ENCODE peak calls at places on chromosomes 2 and 18, in seven cellular contexts. U is K562, V is HepG2, C is GM12892, P is H1, R is GM12891, N is GM12878. Q is an unnamed sample.

GRCh38 chr2:198639580-198639979 is 818.2 kb downstream of the SATB2 start:
- DNase-seq in U (no peak), V (no peak), N (no peak), C (no peak), R (no peak), P (no peak), Q (no peak)

GRCh38 chr18:27860701-27861107 is 316.2 kb downstream of the CDH2 start:
- DNase-seq in C (no peak), R (no peak), U (no peak), P (no peak), V (peak), N (peak), Q (no peak)

GRCh38 chr2:34368304-34368703 is 769.2 kb upstream of the FAM98A start:
- DNase-seq in C (no peak), P (no peak), V (no peak), R (no peak), U (no peak), N (no peak), Q (no peak)

GRCh38 chr2:240465268-240465764 is 29.9 kb downstream of the GPC1 start:
- DNase-seq in V (no peak), P (no peak), U (no peak), C (no peak), N (no peak), R (no peak), Q (no peak)

GRCh38 chr2:10274376-10274775 is 28.3 kb upstream of the HPCAL1 start:
- DNase-seq in U (no peak), V (no peak), C (no peak), R (no peak), P (no peak), N (no peak), Q (no peak)

GRCh38 chr2:100545197-100545596 is 17.6 kb upstream of the PDCL3 start:
- DNase-seq in C (no peak), U (no peak), V (no peak), R (no peak), N (no peak), P (no peak), Q (no peak)

GRCh38 chr18:39455300-39455699 is 1889.7 kb upstream of the CELF4 start:
- DNase-seq in U (no peak), V (peak), R (no peak), N (no peak), P (no peak), C (no peak), Q (no peak)

GRCh38 chr18:62663731-62664336 is 51.5 kb upstream of the PHLPP1 start:
- DNase-seq in V (no peak), P (no peak), R (peak), C (peak), U (peak), N (peak), Q (no peak)

GRCh38 chr2:197215988-197216979 is 94.3 kb downstream of the ANKRD44 start:
- DNase-seq in R (no peak), V (no peak), N (peak), P (no peak), U (no peak), C (no peak), Q (no peak)

GRCh38 chr2:3805120-3805519 is 101.7 kb downstream of the DCDC2C start:
- DNase-seq in U (peak), N (no peak), P (no peak), V (peak), C (no peak), R (no peak), Q (peak)

GRCh38 chr2:134360750-134361487 is 107.0 kb downstream of the MGAT5 start:
- DNase-seq in P (no peak), C (no peak), R (no peak), N (no peak), U (no peak), V (no peak), Q (peak)

GRCh38 chr2:211744379-211744778 is 794.2 kb downstream of the ERBB4 start:
- DNase-seq in P (no peak), V (no peak), R (no peak), C (no peak), N (no peak), U (no peak), Q (no peak)

GRCh38 chr2:238376884-238377391 is 49.8 kb upstream of the ASB1 start:
- DNase-seq in R (no peak), N (no peak), V (no peak), P (no peak), C (no peak), U (no peak), Q (no peak)

GRCh38 chr2:28621172-28622100 is 125.6 kb downstream of the PLB1 start:
- DNase-seq in C (no peak), V (peak), P (no peak), R (no peak), N (no peak), U (peak), Q (peak)

GRCh38 chr2:74092236-74092635 is 55.5 kb downstream of the BOLA3 start:
- DNase-seq in P (no peak), C (no peak), V (no peak), N (no peak), U (no peak), R (no peak), Q (no peak)

GRCh38 chr2:176769021-176769420 is 443.6 kb upstream of the HNRNPA3 start:
- DNase-seq in R (no peak), U (no peak), V (no peak), N (no peak), C (no peak), P (no peak), Q (no peak)

GRCh38 chr2:206023183-206023582 is 62.8 kb downstream of the INO80D start:
- DNase-seq in U (no peak), R (no peak), C (no peak), N (no peak), V (no peak), P (no peak), Q (no peak)

GRCh38 chr2:236184701-236185100 is 16.5 kb upstream of the GBX2 start:
- DNase-seq in P (no peak), U (no peak), C (no peak), N (no peak), R (no peak), V (no peak), Q (no peak)

GRCh38 chr2:104888489-104889245 is 34.8 kb downstream of the POU3F3 start:
- DNase-seq in C (no peak), P (no peak), N (no peak), V (no peak), R (no peak), U (no peak), Q (no peak)

GRCh38 chr2:160719116-160719515 is 225.5 kb upstream of the RBMS1 start:
- DNase-seq in R (no peak), U (no peak), N (no peak), V (no peak), C (no peak), P (no peak), Q (no peak)

GRCh38 chr2:45134726-45135125 is 125.5 kb upstream of the SIX2 start:
- DNase-seq in U (no peak), V (no peak), N (no peak), P (no peak), C (no peak), R (no peak), Q (no peak)

GRCh38 chr2:8475349-8476045 is 206.4 kb upstream of the ID2 start:
- DNase-seq in R (no peak), P (no peak), N (peak), C (no peak), V (no peak), U (no peak), Q (no peak)

GRCh38 chr18:55487997-55488396 is 100.0 kb downstream of the TCF4 start:
- DNase-seq in C (no peak), U (no peak), V (no peak), R (no peak), N (no peak), P (no peak), Q (no peak)

GRCh38 chr2:153059338-153060052 is 341.1 kb downstream of the ARL6IP6 start:
- DNase-seq in R (no peak), U (no peak), P (no peak), C (no peak), N (no peak), V (peak), Q (no peak)
- TF ChIP-seq TAF1 in R (no peak), U (no peak), P (no peak), C (no peak), N (no peak), V (no peak), Q (no peak)

GRCh38 chr2:221500501-221501209 is 71.4 kb downstream of the EPHA4 start:
- DNase-seq in U (no peak), C (no peak), P (no peak), V (no peak), R (no peak), N (no peak), Q (no peak)

GRCh38 chr2:221502270-221502973 is 69.7 kb downstream of the EPHA4 start:
- DNase-seq in N (no peak), U (no peak), R (no peak), P (no peak), V (no peak), C (no peak), Q (no peak)

GRCh38 chr2:221501883-221502269 is 70.2 kb downstream of the EPHA4 start:
- DNase-seq in C (no peak), P (no peak), V (no peak), N (no peak), R (no peak), U (no peak), Q (no peak)

GRCh38 chr2:221503965-221504364 is 68.1 kb downstream of the EPHA4 start:
- DNase-seq in U (no peak), V (no peak), R (no peak), C (no peak), P (no peak), N (no peak), Q (no peak)

DNA sequence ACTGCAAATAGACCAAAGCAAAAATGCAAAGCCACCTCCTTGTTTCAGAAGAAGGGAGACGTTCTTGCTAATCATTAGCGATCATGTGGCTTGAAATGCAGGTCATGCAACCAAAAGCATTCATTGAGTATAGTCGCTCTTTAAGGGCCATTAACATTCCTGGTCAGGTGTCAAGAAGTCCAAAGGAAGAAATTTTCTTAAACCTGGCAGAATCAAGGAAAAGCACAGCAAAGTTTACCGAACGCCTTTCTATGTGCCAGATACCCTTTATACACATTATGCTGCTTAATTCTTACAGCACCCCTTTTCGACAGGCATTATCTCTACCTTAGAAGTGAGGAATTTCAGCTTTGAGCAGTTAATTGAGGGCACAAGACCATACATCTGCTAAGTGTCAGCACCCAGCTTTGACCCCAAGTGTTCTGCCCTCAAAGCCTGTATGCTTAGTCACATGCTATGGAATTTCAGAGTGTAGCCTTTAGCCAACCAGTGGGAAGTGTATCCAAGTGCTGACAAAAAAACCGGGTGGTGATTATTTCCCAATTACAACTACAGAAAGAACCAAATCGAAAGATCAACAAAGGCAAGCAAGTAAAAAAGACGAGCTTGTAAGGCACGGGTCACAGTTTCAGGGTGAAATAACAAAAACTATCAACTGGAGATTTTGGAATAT is 70.8 kb downstream of the EPHA4 start:
- DNase-seq in U (no peak), V (no peak), P (no peak), N (no peak), R (no peak), C (no peak), Q (no peak)
- TF ChIP-seq TAF1 in U (no peak), V (no peak), P (no peak), N (no peak), R (no peak), C (no peak), Q (no peak)

GRCh38 chr2:187266147-187266546 is 181.9 kb downstream of the CALCRL start:
- DNase-seq in N (no peak), V (no peak), P (no peak), R (no peak), U (no peak), C (no peak), Q (no peak)
- TF ChIP-seq TAF1 in N (no peak), V (no peak), P (no peak), R (no peak), U (no peak), C (no peak), Q (no peak)

GRCh38 chr2:42087137-42087856 is 39.5 kb downstream of the PKDCC start:
- DNase-seq in R (no peak), N (no peak), P (no peak), U (no peak), V (no peak), C (no peak), Q (no peak)
- TF ChIP-seq TAF1 in R (no peak), N (no peak), P (no peak), U (no peak), V (no peak), C (no peak), Q (no peak)

GRCh38 chr18:2337552-2338141 is 233.7 kb downstream of the METTL4 start:
- DNase-seq in N (no peak), R (peak), C (peak), V (peak), P (no peak), U (peak), Q (peak)
- TF ChIP-seq TAF1 in N (no peak), R (no peak), C (no peak), V (no peak), P (no peak), U (no peak), Q (no peak)

DNA sequence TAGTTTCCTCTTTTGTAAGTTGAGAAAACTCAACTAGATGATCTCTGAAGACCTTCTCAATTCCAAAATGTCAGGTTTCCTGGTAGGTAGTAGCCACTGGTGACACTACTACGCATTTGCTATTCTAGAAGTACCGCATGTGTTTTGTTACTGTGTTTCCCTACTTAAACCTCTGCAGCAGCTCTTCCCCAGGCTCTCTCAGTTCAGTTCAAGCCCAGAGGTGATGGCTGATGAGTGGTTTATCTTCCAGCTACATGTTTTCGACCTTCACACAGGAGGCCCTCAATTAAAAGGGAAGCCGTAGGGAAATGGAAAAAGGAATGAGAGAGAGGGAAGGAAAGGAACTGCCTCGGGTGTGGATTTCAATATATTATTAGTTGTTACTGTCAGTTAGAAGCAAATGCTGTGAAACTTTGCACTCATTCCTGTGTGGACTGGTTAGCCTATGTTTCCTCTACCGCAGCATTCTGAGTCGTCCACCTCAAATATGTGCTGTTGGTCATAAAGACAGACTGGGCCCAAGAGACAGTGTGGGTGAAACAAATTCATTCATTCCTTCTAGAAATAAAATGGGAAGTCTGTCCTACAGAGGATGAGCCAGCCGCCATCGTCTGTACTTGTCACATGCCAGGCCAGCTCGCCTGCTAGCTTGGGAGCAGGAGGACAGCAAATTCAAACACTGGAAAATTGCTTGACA is 455.2 kb upstream of the RAB12 start:
- DNase-seq in R (no peak), P (no peak), U (no peak), C (no peak), N (no peak), V (no peak), Q (no peak)
- TF ChIP-seq TAF1 in R (no peak), P (no peak), U (no peak), C (no peak), N (no peak), V (no peak), Q (no peak)